ENCODE peak calls at places on chromosome 22, in seven cellular contexts. Q, G, B, U, M, W and R are unnamed samples. For H3K4me1, the result is how much of the 10 kb centered on the place peaks cover.

GRCh38 chr22:40326905-40327735 is 19.2 kb upstream of the ADSL start:
- DNase-seq in Q (no peak), G (no peak), B (no peak), U (peak), M (no peak), W (peak), R (no peak)

GRCh38 chr22:49027122-49027670 is 800.5 kb downstream of the BRD1 start:
- DNase-seq in Q (no peak), G (no peak), B (no peak), U (no peak), M (no peak), W (no peak), R (no peak)

GRCh38 chr22:25548866-25549464 is 15.5 kb upstream of the GRK3 start:
- DNase-seq in Q (no peak), G (no peak), B (no peak), U (no peak), M (no peak), W (no peak), R (no peak)

GRCh38 chr22:22745225-22746060 is 101.0 kb downstream of the GGTLC2 start:
- DNase-seq in Q (no peak), G (peak), B (peak), U (peak), M (peak), W (peak), R (peak)

GRCh38 chr22:19579880-19580279 is 55.7 kb upstream of the CLDN5 start:
- DNase-seq in Q (peak), G (peak), B (peak), U (no peak), M (no peak), W (peak), R (no peak)

GRCh38 chr22:45129703-45130524 is 33.8 kb upstream of the NUP50 start:
- DNase-seq in Q (no peak), G (no peak), B (no peak), U (no peak), M (no peak), W (no peak), R (no peak)

GRCh38 chr22:42760806-42761565 is 40.3 kb upstream of the A4GALT start:
- DNase-seq in Q (no peak), G (no peak), B (peak), U (no peak), M (no peak), W (no peak), R (no peak)

GRCh38 chr22:20579273-20580120 is 72.1 kb downstream of the MED15 start:
- DNase-seq in Q (no peak), G (no peak), B (no peak), U (no peak), M (no peak), W (no peak), R (no peak)

GRCh38 chr22:46514592-46515207 is 22.7 kb downstream of the CELSR1 start:
- DNase-seq in Q (no peak), G (no peak), B (no peak), U (no peak), M (no peak), W (peak), R (no peak)

GRCh38 chr22:29072979-29073617 is at the start of gene KREMEN1:
- DNase-seq in Q (no peak), G (peak), B (no peak), U (no peak), M (no peak), W (no peak), R (peak)

GRCh38 chr22:31155425-31155824 is 4.6 kb upstream of the RNF185 start:
- DNase-seq in Q (no peak), G (no peak), B (no peak), U (no peak), M (no peak), W (peak), R (no peak)

GRCh38 chr22:44024288-44024908 is at the start of gene PARVB:
- DNase-seq in Q (no peak), G (peak), B (no peak), U (no peak), M (peak), W (peak), R (peak)

GRCh38 chr22:45857519-45857918 is 119.4 kb downstream of the WNT7B start:
- DNase-seq in Q (no peak), G (no peak), B (no peak), U (no peak), M (no peak), W (no peak), R (no peak)

GRCh38 chr22:22403306-22403705 is 105.2 kb downstream of the ZNF280B start:
- DNase-seq in Q (no peak), G (no peak), B (no peak), U (no peak), M (no peak), W (no peak), R (no peak)

GRCh38 chr22:40044870-40045834 is 50.4 kb downstream of the FAM83F start:
- DNase-seq in Q (peak), G (peak), B (peak), U (peak), M (no peak), W (peak), R (peak)

GRCh38 chr22:31579835-31580242 is 82.2 kb downstream of the PISD start:
- DNase-seq in Q (no peak), G (no peak), B (no peak), U (no peak), M (no peak), W (no peak), R (no peak)

GRCh38 chr22:49324527-49325491 is 502.9 kb downstream of the BRD1 start:
- DNase-seq in Q (no peak), G (no peak), B (no peak), U (no peak), M (no peak), W (no peak), R (no peak)

GRCh38 chr22:21573293-21573734 is 5.8 kb downstream of the UBE2L3 start:
- DNase-seq in Q (no peak), G (no peak), B (no peak), U (no peak), M (no peak), W (no peak), R (no peak)

GRCh38 chr22:40107756-40108437 is 69.8 kb upstream of the TNRC6B start:
- DNase-seq in Q (no peak), G (no peak), B (peak), U (no peak), M (no peak), W (peak), R (peak)

GRCh38 chr22:27489265-27489675 is 312.3 kb downstream of the MN1 start:
- DNase-seq in Q (no peak), G (no peak), B (no peak), U (no peak), M (no peak), W (peak), R (peak)

GRCh38 chr22:28710889-28711285 is 30.7 kb downstream of the CHEK2 start:
- DNase-seq in Q (no peak), G (no peak), B (no peak), U (no peak), M (peak), W (peak), R (no peak)

GRCh38 chr22:39839917-39840510 is 53.5 kb downstream of the ENTHD1 start:
- DNase-seq in Q (no peak), G (no peak), B (no peak), U (peak), M (no peak), W (no peak), R (no peak)

GRCh38 chr22:42947211-42947990 is 67.5 kb downstream of the PACSIN2 start:
- DNase-seq in Q (no peak), G (peak), B (no peak), U (no peak), M (no peak), W (no peak), R (peak)

GRCh38 chr22:48976556-48977535 is 850.8 kb downstream of the BRD1 start:
- DNase-seq in Q (no peak), G (no peak), B (no peak), U (no peak), M (no peak), W (no peak), R (no peak)

GRCh38 chr22:30947163-30947820 is 21.3 kb downstream of the MORC2 start:
- DNase-seq in Q (no peak), G (no peak), B (no peak), U (no peak), M (peak), W (no peak), R (no peak)

GRCh38 chr22:42277988-42278776 is 7.7 kb upstream of the TCF20 start:
- DNase-seq in Q (peak), G (no peak), B (no peak), U (no peak), M (peak), W (peak), R (no peak)

GRCh38 chr22:22769434-22770279 is 118.0 kb upstream of the IGLL5 start:
- DNase-seq in Q (no peak), G (no peak), B (no peak), U (no peak), M (no peak), W (no peak), R (no peak)

DNA sequence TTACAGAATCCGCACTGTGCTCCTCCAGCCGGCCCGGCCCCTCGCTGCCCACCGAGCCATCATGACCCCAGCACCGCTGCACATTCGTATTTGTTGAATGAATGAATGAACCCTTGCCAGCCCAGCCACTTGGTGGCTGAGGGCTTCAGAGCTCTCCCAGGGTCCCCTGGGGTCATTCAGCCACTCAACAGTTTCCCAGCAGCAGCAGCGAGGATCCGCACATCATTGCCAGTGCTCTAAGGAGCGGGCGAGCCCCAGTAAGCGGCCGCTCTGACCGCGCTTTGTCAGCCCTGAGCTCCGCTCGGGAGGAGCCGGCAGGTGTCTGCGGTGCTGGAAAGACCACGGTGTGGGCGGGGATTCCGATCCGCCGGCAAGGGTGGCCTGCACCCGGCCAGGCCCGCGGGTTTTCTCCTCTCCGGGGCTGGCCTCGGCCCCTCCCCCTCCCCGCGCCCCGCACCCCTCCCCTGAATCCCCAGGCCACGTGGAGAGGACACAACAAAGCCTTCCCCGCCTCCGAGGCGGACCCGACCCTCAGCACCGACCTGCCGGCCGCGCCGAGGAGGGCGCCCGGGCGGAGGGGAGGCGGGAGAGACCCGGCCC is 563 bp downstream of the BID start:
- DNase-seq in Q (peak), G (peak), B (peak), U (peak), M (peak), W (peak), R (peak)
- H3K4me1 ChIP-seq in Q (under half), G (under half), B (half or more), U (half or more), M (under half), W (under half), R (under half)

GRCh38 chr22:37245740-37246139 is 1.7 kb upstream of the RAC2 start:
- DNase-seq in Q (no peak), G (no peak), B (no peak), U (no peak), M (no peak), W (no peak), R (no peak)

GRCh38 chr22:37242395-37242918 is 1.6 kb downstream of the RAC2 start:
- DNase-seq in Q (peak), G (no peak), B (peak), U (peak), M (no peak), W (peak), R (peak)

GRCh38 chr22:37244922-37245722 is 1.1 kb upstream of the RAC2 start:
- DNase-seq in Q (no peak), G (no peak), B (peak), U (no peak), M (no peak), W (no peak), R (no peak)

GRCh38 chr22:37243402-37244113 is 511 bp downstream of the RAC2 start:
- DNase-seq in Q (no peak), G (no peak), B (no peak), U (no peak), M (no peak), W (no peak), R (no peak)

GRCh38 chr22:37244114-37244921 is at the start of gene RAC2:
- DNase-seq in Q (peak), G (no peak), B (peak), U (peak), M (peak), W (peak), R (peak)
- H3K4me1 ChIP-seq in Q (under half), G (under half), B (half or more), U (under half), M (under half), W (under half), R (under half)

DNA sequence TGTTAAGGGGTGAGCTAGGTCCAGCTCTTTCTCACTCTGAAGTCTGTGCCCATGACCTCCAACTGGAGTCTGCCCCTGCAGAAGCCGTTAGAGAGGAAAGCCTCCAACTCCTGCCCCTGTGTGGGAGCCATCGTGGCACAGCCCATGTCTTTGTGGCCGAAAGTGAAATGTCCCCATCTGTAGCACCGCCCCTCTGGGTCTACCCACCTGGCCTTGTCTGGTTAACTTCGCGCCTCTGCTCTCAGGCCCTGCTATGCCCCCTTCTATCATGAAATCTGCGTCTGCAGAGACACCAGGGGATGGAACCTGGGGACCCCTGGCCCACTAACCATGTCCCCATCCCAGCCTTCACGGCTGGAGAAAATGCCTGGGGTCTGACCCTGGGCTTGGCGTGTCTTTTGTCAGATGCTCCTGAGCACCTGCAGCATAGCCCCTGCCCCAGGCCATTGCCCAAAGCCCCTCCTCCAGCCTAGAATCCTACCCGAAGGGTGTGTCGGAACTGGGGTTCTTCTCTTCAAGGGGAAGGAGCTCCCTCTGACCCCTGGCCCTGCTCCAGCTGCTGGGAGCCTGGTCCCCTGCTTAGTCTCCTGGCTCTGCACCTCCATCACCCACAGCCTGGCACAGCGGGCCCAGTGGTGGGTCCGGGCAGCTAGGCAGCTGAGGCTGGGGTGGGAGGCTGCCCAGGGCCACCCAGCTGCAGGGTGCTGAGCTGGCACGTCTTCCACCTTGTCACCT is 35.8 kb upstream of the HMOX1 start:
- DNase-seq in Q (no peak), G (no peak), B (peak), U (no peak), M (no peak), W (no peak), R (no peak)
- H3K4me1 ChIP-seq in Q (under half), G (under half), B (half or more), U (under half), M (under half), W (under half), R (under half)

GRCh38 chr22:24510694-24511625 is 15.8 kb downstream of the UPB1 start:
- DNase-seq in Q (no peak), G (no peak), B (peak), U (no peak), M (no peak), W (peak), R (no peak)
- H3K4me1 ChIP-seq in Q (under half), G (under half), B (under half), U (under half), M (under half), W (under half), R (under half)